ENCODE peak calls at places on chromosomes 13 and 19, in four cellular contexts. Y is T-helper 1 cell; O is central memory CD4-positive, alpha-beta T cell; K is AG09319. E is an unnamed sample.

GRCh38 chr19:46935066-46935663 is 74.4 kb downstream of the ARHGAP35 start:
- DNase-seq in Y (peak; percentile 2), O (peak; percentile 49), K (no peak), E (no peak)

GRCh38 chr19:11678504-11678903 is 60.2 kb downstream of the ZNF823 start:
- DNase-seq in Y (no peak), O (no peak), K (no peak), E (no peak)

GRCh38 chr13:109787135-109787954 is 962 bp upstream of the IRS2 start:
- DNase-seq in Y (peak; percentile 18), O (peak; percentile 21), K (no peak), E (no peak)

GRCh38 chr19:20925481-20925880 is 2.4 kb downstream of the ZNF85 start:
- DNase-seq in Y (no peak), O (no peak), K (no peak), E (no peak)

GRCh38 chr19:2603320-2603719 is 99.2 kb downstream of the GNG7 start:
- DNase-seq in Y (no peak), O (no peak), K (peak; percentile 48), E (no peak)

GRCh38 chr13:99847318-99847750 is 124.2 kb downstream of the ZIC5 start:
- DNase-seq in Y (no peak), O (no peak), K (no peak), E (no peak)

GRCh38 chr13:111936267-111936925 is 130.6 kb upstream of the SOX1 start:
- DNase-seq in Y (no peak), O (no peak), K (no peak), E (no peak)

GRCh38 chr13:44955421-44955820 is 33.9 kb downstream of the NUFIP1 start:
- DNase-seq in Y (no peak), O (no peak), K (no peak), E (no peak)

GRCh38 chr19:50264483-50265186 is 61.2 kb downstream of the MYH14 start:
- DNase-seq in Y (no peak), O (no peak), K (no peak), E (no peak)

GRCh38 chr13:67515895-67516294 is 285.8 kb upstream of the PCDH9 start:
- DNase-seq in Y (no peak), O (no peak), K (no peak), E (no peak)

GRCh38 chr13:50616101-50616500 is 227.4 kb downstream of the DLEU7 start:
- DNase-seq in Y (no peak), O (no peak), K (no peak), E (no peak)

GRCh38 chr19:35124098-35125060 is 8.8 kb downstream of the FXYD3 start:
- DNase-seq in Y (peak; percentile 81), O (peak; percentile 82), K (peak; percentile 81), E (peak; percentile 96)

GRCh38 chr19:19426216-19426615 is 20.7 kb downstream of the GATAD2A start:
- DNase-seq in Y (no peak), O (no peak), K (no peak), E (no peak)

GRCh38 chr19:45211751-45212381 is 33.3 kb downstream of the BLOC1S3 start:
- DNase-seq in Y (no peak), O (no peak), K (no peak), E (no peak)

GRCh38 chr13:64709079-64709478 is 2521.1 kb downstream of the PCDH9 start:
- DNase-seq in Y (no peak), O (no peak), K (no peak), E (no peak)

GRCh38 chr19:42378225-42378929 is 11.7 kb downstream of the CNFN start:
- DNase-seq in Y (no peak), O (no peak), K (no peak), E (no peak)

GRCh38 chr19:2112516-2113320 is 16.0 kb downstream of the IZUMO4 start:
- DNase-seq in Y (no peak), O (no peak), K (no peak), E (no peak)

GRCh38 chr19:55259540-55260210 is 858 bp upstream of the PPP6R1 start:
- DNase-seq in Y (peak; percentile 17), O (no peak), K (no peak), E (no peak)

GRCh38 chr13:36998624-36999041 is 507 bp downstream of the ALG5 start:
- DNase-seq in Y (peak; percentile 15), O (no peak), K (no peak), E (no peak)

E was measured in GM13976.